ENCODE peak calls at places on chromosomes 4 and X, in four cellular contexts. H, P, B and K are unnamed samples.

GRCh38 chrX:82591421-82591820 is 916.7 kb upstream of the POU3F4 start:
- DNase-seq in H (no peak), P (no peak), B (no peak), K (no peak)

GRCh38 chrX:111568356-111568755 is 56.9 kb downstream of the SERTM2 start:
- DNase-seq in H (peak), P (peak), B (no peak), K (peak)

GRCh38 chrX:111352424-111352823 is 59.6 kb downstream of the DCX start:
- DNase-seq in H (peak), P (no peak), B (no peak), K (no peak)

GRCh38 chrX:130171446-130172126 is at the start of gene RAB33A:
- DNase-seq in H (peak), P (no peak), B (no peak), K (no peak)

GRCh38 chr4:47824844-47825243 is 13.0 kb downstream of the CORIN start:
- DNase-seq in H (peak), P (no peak), B (no peak), K (no peak)

GRCh38 chr4:87555751-87556619 is 26.8 kb upstream of the SPARCL1 start:
- DNase-seq in H (no peak), P (no peak), B (no peak), K (no peak)

GRCh38 chrX:63354484-63354883 is 3.4 kb upstream of the SPIN4 start:
- DNase-seq in H (no peak), P (no peak), B (no peak), K (no peak)

GRCh38 chr4:84063618-84064017 is 435.5 kb downstream of the NKX6-1 start:
- DNase-seq in H (no peak), P (no peak), B (no peak), K (no peak)

GRCh38 chr4:90515191-90515590 is 388.0 kb downstream of the CCSER1 start:
- DNase-seq in H (no peak), P (no peak), B (no peak), K (no peak)

GRCh38 chr4:173518419-173519102 is 11.5 kb downstream of the HAND2 start:
- DNase-seq in H (peak), P (no peak), B (no peak), K (no peak)

GRCh38 chr4:113232194-113232593 is 182.7 kb downstream of the ANK2 start:
- DNase-seq in H (no peak), P (no peak), B (no peak), K (no peak)

GRCh38 chr4:171583790-171584189 is 229.4 kb upstream of the GALNTL6 start:
- DNase-seq in H (no peak), P (no peak), B (no peak), K (no peak)

GRCh38 chrX:107674480-107675364 is 46.4 kb downstream of the PRPS1 start:
- DNase-seq in H (no peak), P (peak), B (no peak), K (no peak)

GRCh38 chr4:187235456-187236170 is 512.0 kb upstream of the FAT1 start:
- DNase-seq in H (peak), P (no peak), B (no peak), K (no peak)

GRCh38 chr4:139054791-139055376 is 39.3 kb downstream of the NOCT start:
- DNase-seq in H (no peak), P (no peak), B (no peak), K (no peak)

GRCh38 chrX:116204947-116205346 is 34.4 kb downstream of the AGTR2 start:
- DNase-seq in H (peak), P (peak), B (no peak), K (peak)

GRCh38 chr4:69523385-69524132 is 27.9 kb upstream of the UGT2B4 start:
- DNase-seq in H (no peak), P (no peak), B (no peak), K (no peak)

GRCh38 chr4:107843394-107843793 is 18.7 kb downstream of the SGMS2 start:
- DNase-seq in H (no peak), P (no peak), B (no peak), K (no peak)

GRCh38 chr4:156293657-156294297 is 340.1 kb upstream of the CTSO start:
- DNase-seq in H (no peak), P (no peak), B (no peak), K (no peak)

GRCh38 chr4:113294910-113295309 is 245.5 kb downstream of the ANK2 start:
- DNase-seq in H (no peak), P (no peak), B (no peak), K (no peak)

GRCh38 chr4:148447672-148448071 is 5.5 kb upstream of the NR3C2 start:
- DNase-seq in H (no peak), P (no peak), B (no peak), K (no peak)

GRCh38 chr4:6342530-6343293 is 73.1 kb downstream of the WFS1 start:
- DNase-seq in H (peak), P (no peak), B (no peak), K (no peak)

GRCh38 chr4:89312066-89312465 is 4.5 kb upstream of the GPRIN3 start:
- DNase-seq in H (no peak), P (no peak), B (no peak), K (no peak)

GRCh38 chr4:30536231-30536630 is 183.9 kb upstream of the PCDH7 start:
- DNase-seq in H (no peak), P (no peak), B (no peak), K (no peak)

GRCh38 chrX:69919749-69920148 is 130.0 kb downstream of the AWAT2 start:
- DNase-seq in H (no peak), P (no peak), B (no peak), K (no peak)

GRCh38 chrX:95539041-95539440 is 1145.6 kb upstream of the DIAPH2 start:
- DNase-seq in H (no peak), P (no peak), B (no peak), K (no peak)

GRCh38 chr4:113162089-113162488 is 112.6 kb downstream of the ANK2 start:
- DNase-seq in H (no peak), P (no peak), B (no peak), K (no peak)

GRCh38 chr4:108171541-108172230 is 3.0 kb upstream of the LEF1 start:
- DNase-seq in H (peak), P (no peak), B (no peak), K (no peak)

GRCh38 chrX:78375894-78376293 is 48.5 kb upstream of the CYSLTR1 start:
- DNase-seq in H (no peak), P (no peak), B (no peak), K (no peak)

DNA sequence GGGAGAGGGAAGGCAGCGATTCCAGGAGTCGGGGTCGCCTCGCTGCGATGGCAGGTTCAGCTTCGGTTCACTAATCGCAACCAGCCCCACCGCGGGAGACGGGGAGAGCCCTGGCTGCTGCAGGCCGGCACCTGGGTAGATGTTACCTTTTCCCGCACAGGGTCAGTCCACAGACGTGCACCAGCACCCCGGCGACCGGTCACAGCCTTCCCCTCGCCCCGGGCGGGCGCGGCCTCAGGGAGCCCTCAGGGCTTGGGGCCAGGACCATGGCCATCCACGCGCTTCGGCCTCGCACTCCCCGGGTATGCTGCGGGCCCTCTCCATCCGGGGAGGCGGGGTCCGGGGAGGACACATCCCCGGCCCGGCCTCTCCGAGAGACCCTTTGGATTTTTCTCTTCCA is 26.1 kb upstream of the EXOC1L start:
- DNase-seq in H (peak), P (no peak), B (no peak), K (no peak)
- TF ChIP-seq FOXM1 in H (no peak), P (no peak), B (no peak), K (no peak)

DNA sequence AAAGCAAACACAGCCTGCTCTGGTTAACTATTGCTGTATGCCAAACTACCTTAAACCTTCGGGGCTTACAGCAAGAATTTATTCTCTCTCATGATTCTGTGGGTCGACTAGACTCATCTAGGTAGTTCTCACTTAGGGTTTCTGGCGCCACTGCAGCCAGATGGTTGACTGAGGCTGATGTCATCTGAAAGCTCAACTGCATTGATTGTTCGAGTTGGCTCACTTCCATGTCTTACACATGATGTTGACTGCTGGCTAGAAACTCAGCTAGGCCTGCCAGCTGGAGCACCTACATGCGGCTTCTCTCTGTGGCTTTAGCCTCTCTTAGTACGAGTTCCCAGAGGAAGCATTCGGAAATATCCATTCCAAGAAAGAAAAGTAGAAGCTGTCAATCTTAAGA is 103.2 kb downstream of the SRPX start:
- DNase-seq in H (no peak), P (no peak), B (no peak), K (no peak)
- TF ChIP-seq FOXM1 in H (no peak), P (no peak), B (no peak), K (no peak)

GRCh38 chr4:119010909-119011606 is 122.4 kb downstream of the SYNPO2 start:
- DNase-seq in H (no peak), P (no peak), B (no peak), K (no peak)
- TF ChIP-seq FOXM1 in H (no peak), P (no peak), B (no peak), K (no peak)

GRCh38 chrX:54182864-54183613 is at the start of gene FAM120C:
- DNase-seq in H (peak), P (peak), B (peak), K (peak)

GRCh38 chrX:54181196-54181953 is 1.7 kb downstream of the FAM120C start:
- DNase-seq in H (no peak), P (no peak), B (no peak), K (no peak)

GRCh38 chrX:54184474-54184873 is 1.4 kb upstream of the FAM120C start:
- DNase-seq in H (peak), P (no peak), B (no peak), K (no peak)

GRCh38 chrX:54180403-54180802 is 2.7 kb downstream of the FAM120C start:
- DNase-seq in H (no peak), P (no peak), B (no peak), K (no peak)

GRCh38 chrX:54182194-54182863 is 725 bp downstream of the FAM120C start:
- DNase-seq in H (peak), P (peak), B (no peak), K (peak)
- TF ChIP-seq FOXM1 in H (no peak), P (no peak), B (no peak), K (no peak)

DNA sequence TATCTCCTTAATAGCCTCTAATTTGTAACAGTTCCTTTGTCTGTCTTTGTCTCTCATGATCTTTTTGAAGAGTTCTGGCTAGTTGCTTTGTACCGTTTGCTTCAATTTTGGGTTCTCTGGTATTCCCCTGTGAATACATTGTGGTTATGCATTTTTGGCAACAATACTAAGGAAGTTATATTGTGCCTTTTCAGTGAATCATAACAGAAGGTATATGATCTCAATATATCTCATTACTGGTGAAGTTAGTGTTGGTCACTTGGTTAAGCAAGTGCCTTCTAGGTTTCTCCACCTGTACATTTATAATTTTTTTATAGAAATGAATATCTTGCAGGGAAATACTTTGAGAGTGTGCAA is 48.6 kb downstream of the DCLK2 start:
- DNase-seq in H (no peak), P (no peak), B (peak), K (no peak)
- TF ChIP-seq FOXM1 in H (peak), P (no peak), B (peak), K (no peak)

DNA sequence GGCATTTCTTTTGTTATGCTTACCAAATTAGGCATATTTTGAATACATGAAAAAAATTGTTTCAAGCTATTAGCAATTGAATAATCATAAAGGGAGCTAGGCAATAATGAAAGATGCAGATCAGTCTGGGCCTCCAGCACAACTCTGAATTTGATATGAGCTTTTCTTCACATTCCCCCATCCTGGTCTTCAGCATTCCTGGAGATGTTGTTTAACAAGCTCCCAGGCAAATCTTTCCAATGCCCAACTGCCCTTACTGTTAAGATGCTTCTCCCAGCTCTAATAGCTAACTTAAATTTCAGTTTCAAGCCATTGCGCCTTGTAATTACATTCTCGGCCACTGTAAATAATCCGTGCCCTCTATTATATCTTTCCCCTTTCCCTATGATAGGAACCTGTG is 19.2 kb downstream of the GPC3 start:
- DNase-seq in H (no peak), P (no peak), B (no peak), K (no peak)
- TF ChIP-seq FOXM1 in H (no peak), P (no peak), B (no peak), K (no peak)

DNA sequence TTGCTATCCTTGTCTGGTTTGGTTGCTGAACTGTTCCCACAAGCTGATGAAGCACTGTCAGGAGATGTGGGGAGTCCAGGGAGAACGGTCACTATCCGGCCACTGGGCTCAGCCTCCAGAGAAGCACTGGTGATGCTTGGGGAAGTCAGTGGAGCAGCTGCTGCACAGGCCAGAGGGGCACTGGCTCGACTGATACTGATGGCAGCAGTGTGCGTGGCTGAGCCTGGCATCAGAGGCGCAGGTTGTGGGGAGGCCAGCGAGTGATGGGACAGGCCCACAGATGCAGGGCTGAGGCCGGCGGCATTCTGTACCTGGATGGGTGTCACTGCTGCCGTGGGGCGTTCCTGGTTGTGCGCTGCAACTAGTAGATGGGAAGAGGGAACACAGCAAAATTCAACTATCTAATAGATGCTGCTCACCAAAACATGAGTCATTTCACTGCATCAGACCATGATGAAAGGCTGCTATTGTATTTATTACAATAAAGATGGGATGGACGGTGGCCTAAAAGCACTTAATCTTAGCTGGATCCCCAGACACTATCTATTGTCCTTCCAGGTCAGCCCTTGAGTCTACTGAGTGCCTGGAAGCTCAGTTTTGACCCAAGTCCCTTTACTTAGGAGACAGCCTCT is 106.3 kb upstream of the CBR4 start:
- DNase-seq in H (no peak), P (no peak), B (no peak), K (no peak)
- TF ChIP-seq FOXM1 in H (no peak), P (no peak), B (no peak), K (no peak)

GRCh38 chrX:40998123-40998522 is 87.1 kb upstream of the USP9X start:
- DNase-seq in H (no peak), P (no peak), B (no peak), K (no peak)

GRCh38 chrX:41002021-41002420 is 83.2 kb upstream of the USP9X start:
- DNase-seq in H (no peak), P (no peak), B (no peak), K (no peak)

GRCh38 chrX:41005445-41005992 is 79.7 kb upstream of the USP9X start:
- DNase-seq in H (no peak), P (no peak), B (no peak), K (no peak)

GRCh38 chrX:41001327-41001726 is 83.9 kb upstream of the USP9X start:
- DNase-seq in H (no peak), P (no peak), B (no peak), K (no peak)

GRCh38 chrX:41003501-41004286 is 81.6 kb upstream of the USP9X start:
- DNase-seq in H (no peak), P (no peak), B (no peak), K (no peak)
- TF ChIP-seq FOXM1 in H (no peak), P (no peak), B (no peak), K (no peak)

GRCh38 chr4:54714631-54715030 is 56.9 kb downstream of the KIT start:
- DNase-seq in H (no peak), P (no peak), B (no peak), K (no peak)

GRCh38 chr4:54708339-54709279 is 50.9 kb downstream of the KIT start:
- DNase-seq in H (no peak), P (no peak), B (no peak), K (no peak)

DNA sequence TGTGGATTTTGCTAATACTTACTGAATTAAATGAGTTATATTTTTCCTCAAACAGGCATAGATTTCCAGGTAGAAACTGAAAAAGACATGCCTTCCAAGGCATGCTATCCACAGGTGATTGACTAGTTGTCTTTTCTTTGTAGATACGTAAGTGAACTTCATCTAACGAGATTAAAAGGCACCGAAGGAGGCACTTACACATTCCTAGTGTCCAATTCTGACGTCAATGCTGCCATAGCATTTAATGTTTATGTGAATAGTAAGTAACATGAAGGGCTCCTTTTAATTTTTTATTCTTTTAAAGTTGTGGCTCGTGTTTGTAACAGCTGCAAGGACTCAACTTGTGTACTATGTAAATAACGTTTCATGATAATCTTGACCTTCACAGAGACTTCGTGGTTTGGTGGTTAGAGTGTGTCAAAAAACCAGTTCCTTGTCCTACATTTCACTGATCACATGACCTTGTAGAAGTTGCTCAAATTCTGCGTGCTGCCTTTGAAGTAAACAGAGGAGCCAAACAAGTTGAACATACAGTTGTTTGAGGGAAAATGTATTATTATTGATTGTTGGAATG is 51.6 kb downstream of the KIT start:
- DNase-seq in H (no peak), P (no peak), B (no peak), K (no peak)
- TF ChIP-seq FOXM1 in H (no peak), P (no peak), B (no peak), K (no peak)